ENCODE peak calls at places on chromosomes 2 and 18, in four cellular contexts. One of them, this sample, is unnamed.

GRCh38 chr2:25979006-25979405 is 3.3 kb downstream of the KIF3C start:
- DNase-seq in IMR-90: no peak
- DNase-seq in H1: no peak
- DNase-seq in hepatocyte: no peak
- DNase-seq in this sample: no peak

GRCh38 chr2:232203166-232203891 is 175.2 kb upstream of the ALPP start:
- DNase-seq in IMR-90: no peak
- DNase-seq in H1: no peak
- DNase-seq in hepatocyte: no peak
- DNase-seq in this sample: no peak

GRCh38 chr2:241680827-241681599 is 5.6 kb downstream of the DTYMK start:
- DNase-seq in IMR-90: peak; percentile 99
- DNase-seq in H1: no peak
- DNase-seq in hepatocyte: peak; percentile 61
- DNase-seq in this sample: peak; percentile 98

GRCh38 chr2:22221006-22221405 is 1097.2 kb downstream of the TDRD15 start:
- DNase-seq in IMR-90: peak; percentile 4
- DNase-seq in H1: no peak
- DNase-seq in hepatocyte: no peak
- DNase-seq in this sample: no peak

GRCh38 chr18:23503967-23504352 is 649 bp downstream of the RMC1 start:
- DNase-seq in IMR-90: no peak
- DNase-seq in H1: no peak
- DNase-seq in hepatocyte: no peak
- DNase-seq in this sample: no peak

GRCh38 chr2:58202409-58202808 is 38.7 kb downstream of the FANCL start:
- DNase-seq in IMR-90: no peak
- DNase-seq in H1: no peak
- DNase-seq in hepatocyte: no peak
- DNase-seq in this sample: no peak

GRCh38 chr18:75130591-75131274 is 78.2 kb downstream of the PTGR3 start:
- DNase-seq in IMR-90: peak; percentile 12
- DNase-seq in H1: peak; percentile 23
- DNase-seq in hepatocyte: no peak
- DNase-seq in this sample: no peak

GRCh38 chr2:181421131-181421458 is 36.1 kb upstream of the ITGA4 start:
- DNase-seq in IMR-90: no peak
- DNase-seq in H1: no peak
- DNase-seq in hepatocyte: no peak
- DNase-seq in this sample: no peak

GRCh38 chr2:234025475-234025874 is 25.0 kb upstream of the SPP2 start:
- DNase-seq in IMR-90: no peak
- DNase-seq in H1: no peak
- DNase-seq in hepatocyte: no peak
- DNase-seq in this sample: no peak

GRCh38 chr2:218125626-218126080 is at the start of gene CXCR2:
- DNase-seq in IMR-90: no peak
- DNase-seq in H1: no peak
- DNase-seq in hepatocyte: no peak
- DNase-seq in this sample: no peak

GRCh38 chr2:199405241-199405640 is 52.5 kb downstream of the SATB2 start:
- DNase-seq in IMR-90: peak; percentile 17
- DNase-seq in H1: no peak
- DNase-seq in hepatocyte: no peak
- DNase-seq in this sample: no peak

GRCh38 chr2:229475753-229476152 is 204.7 kb upstream of the PID1 start:
- DNase-seq in IMR-90: no peak
- DNase-seq in H1: no peak
- DNase-seq in hepatocyte: no peak
- DNase-seq in this sample: no peak

GRCh38 chr2:44934024-44934423 is 7.5 kb upstream of the SIX3 start:
- DNase-seq in IMR-90: no peak
- DNase-seq in H1: peak; percentile 73
- DNase-seq in hepatocyte: no peak
- DNase-seq in this sample: no peak

GRCh38 chr2:191439481-191439880 is 194.3 kb downstream of the MYO1B start:
- DNase-seq in IMR-90: no peak
- DNase-seq in H1: no peak
- DNase-seq in hepatocyte: no peak
- DNase-seq in this sample: no peak

GRCh38 chr2:191436368-191437055 is 191.3 kb downstream of the MYO1B start:
- DNase-seq in IMR-90: no peak
- DNase-seq in H1: no peak
- DNase-seq in hepatocyte: no peak
- DNase-seq in this sample: no peak

GRCh38 chr2:191443446-191443845 is 198.2 kb downstream of the MYO1B start:
- DNase-seq in IMR-90: no peak
- DNase-seq in H1: no peak
- DNase-seq in hepatocyte: no peak
- DNase-seq in this sample: no peak

GRCh38 chr2:191446910-191447309 is 201.7 kb downstream of the MYO1B start:
- DNase-seq in IMR-90: no peak
- DNase-seq in H1: no peak
- DNase-seq in hepatocyte: peak; percentile 10
- DNase-seq in this sample: no peak

GRCh38 chr2:191441761-191442160 is 196.6 kb downstream of the MYO1B start:
- DNase-seq in IMR-90: peak; percentile 27
- DNase-seq in H1: no peak
- DNase-seq in hepatocyte: peak; percentile 12
- DNase-seq in this sample: no peak
- H3K4me2 ChIP-seq in IMR-90: no peak overlapping the region
- H3K4me2 ChIP-seq in H1: no peak overlapping the region
- H3K4me2 ChIP-seq in hepatocyte: no peak overlapping the region
- H3K4me2 ChIP-seq in this sample: no peak overlapping the region

GRCh38 chr2:213723707-213724106 is 439.4 kb downstream of the SPAG16 start:
- DNase-seq in IMR-90: no peak
- DNase-seq in H1: no peak
- DNase-seq in hepatocyte: no peak
- DNase-seq in this sample: no peak

GRCh38 chr2:213722564-213722963 is 438.3 kb downstream of the SPAG16 start:
- DNase-seq in IMR-90: no peak
- DNase-seq in H1: no peak
- DNase-seq in hepatocyte: no peak
- DNase-seq in this sample: no peak

GRCh38 chr2:213726101-213726500 is 441.8 kb downstream of the SPAG16 start:
- DNase-seq in IMR-90: no peak
- DNase-seq in H1: no peak
- DNase-seq in hepatocyte: no peak
- DNase-seq in this sample: no peak

DNA sequence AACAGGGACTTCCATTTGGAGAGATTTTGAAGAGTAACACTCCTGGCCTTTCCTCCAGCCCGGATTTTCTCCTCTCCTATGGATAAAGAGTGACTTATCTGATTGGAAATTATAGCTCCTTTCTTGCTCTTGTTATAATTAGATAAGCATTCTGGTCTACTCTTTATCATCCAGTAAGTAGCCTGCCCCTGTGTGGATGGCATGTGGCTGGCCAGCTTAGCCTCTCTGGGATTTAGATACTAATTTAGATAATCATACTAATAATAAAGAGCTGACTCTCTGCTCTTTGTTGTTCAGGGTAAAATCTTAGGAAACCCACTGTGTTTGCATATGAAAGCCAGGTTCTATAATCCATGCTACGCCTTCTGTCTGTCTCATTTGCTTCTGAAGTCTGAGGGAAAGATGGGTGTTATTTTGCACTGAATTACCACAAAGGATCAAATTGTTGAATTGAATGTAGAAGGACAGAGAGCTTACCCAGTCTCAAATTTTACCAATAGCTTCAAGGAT is 438.8 kb downstream of the SPAG16 start:
- DNase-seq in IMR-90: no peak
- DNase-seq in H1: no peak
- DNase-seq in hepatocyte: no peak
- DNase-seq in this sample: no peak
- TF ChIP-seq CTCF in IMR-90: no peak
- TF ChIP-seq CTCF in H1: peak; percentile 20
- TF ChIP-seq CTCF in hepatocyte: no peak
- TF ChIP-seq CTCF in this sample: no peak

GRCh38 chr2:173880561-173880960 is 84.6 kb downstream of the SP3 start:
- DNase-seq in IMR-90: no peak
- DNase-seq in H1: no peak
- DNase-seq in hepatocyte: no peak
- DNase-seq in this sample: no peak

GRCh38 chr2:173886613-173887012 is 78.6 kb downstream of the SP3 start:
- DNase-seq in IMR-90: no peak
- DNase-seq in H1: no peak
- DNase-seq in hepatocyte: no peak
- DNase-seq in this sample: no peak

GRCh38 chr2:173881886-173882285 is 83.3 kb downstream of the SP3 start:
- DNase-seq in IMR-90: peak; percentile 3
- DNase-seq in H1: no peak
- DNase-seq in hepatocyte: no peak
- DNase-seq in this sample: peak; percentile 40

GRCh38 chr2:173881466-173881865 is 83.7 kb downstream of the SP3 start:
- DNase-seq in IMR-90: peak; percentile 7
- DNase-seq in H1: no peak
- DNase-seq in hepatocyte: peak; percentile 14
- DNase-seq in this sample: peak; percentile 7

DNA sequence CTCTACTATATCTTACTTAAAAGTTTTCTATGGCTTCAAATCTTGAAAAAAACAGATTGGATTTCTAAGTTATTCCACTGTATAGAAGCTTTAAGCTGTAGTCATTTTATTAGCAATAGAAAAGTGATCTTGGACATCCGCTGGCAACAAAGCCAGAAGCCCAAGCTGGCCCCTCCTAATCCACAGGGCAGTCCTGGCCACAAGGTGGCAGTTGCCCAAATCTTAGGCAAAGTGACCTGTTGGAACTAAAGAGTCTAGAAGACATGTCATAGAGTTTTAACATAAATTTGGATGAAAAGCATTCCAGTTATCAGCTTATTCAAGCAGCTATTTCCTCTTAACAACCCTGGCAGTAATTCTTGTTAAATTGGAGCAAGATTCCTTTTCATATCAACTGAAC is 80.8 kb downstream of the SP3 start:
- DNase-seq in IMR-90: peak; percentile 32
- DNase-seq in H1: no peak
- DNase-seq in hepatocyte: peak; percentile 29
- DNase-seq in this sample: peak; percentile 12
- H3K4me2 ChIP-seq in IMR-90: no peak overlapping the region
- H3K4me2 ChIP-seq in H1: no peak overlapping the region
- H3K4me2 ChIP-seq in hepatocyte: no peak overlapping the region
- H3K4me2 ChIP-seq in this sample: no peak overlapping the region

GRCh38 chr2:186554850-186555785 is 34.7 kb upstream of the ITGAV start:
- DNase-seq in IMR-90: peak; percentile 38
- DNase-seq in H1: no peak
- DNase-seq in hepatocyte: no peak
- DNase-seq in this sample: peak; percentile 65
- TF ChIP-seq CTCF in IMR-90: no peak
- TF ChIP-seq CTCF in H1: no peak
- TF ChIP-seq CTCF in hepatocyte: no peak
- TF ChIP-seq CTCF in this sample: no peak

GRCh38 chr2:231185886-231186285 is 12.5 kb upstream of the ARMC9 start:
- DNase-seq in IMR-90: no peak
- DNase-seq in H1: no peak
- DNase-seq in hepatocyte: no peak
- DNase-seq in this sample: no peak
- H3K4me2 ChIP-seq in IMR-90: no peak overlapping the region
- H3K4me2 ChIP-seq in H1: no peak overlapping the region
- H3K4me2 ChIP-seq in hepatocyte: no peak overlapping the region
- H3K4me2 ChIP-seq in this sample: no peak overlapping the region

GRCh38 chr2:100426384-100426720 is 8.9 kb upstream of the CHST10 start:
- DNase-seq in IMR-90: no peak
- DNase-seq in H1: no peak
- DNase-seq in hepatocyte: no peak
- DNase-seq in this sample: no peak
- TF ChIP-seq CTCF in IMR-90: no peak
- TF ChIP-seq CTCF in H1: no peak
- TF ChIP-seq CTCF in hepatocyte: no peak
- TF ChIP-seq CTCF in this sample: no peak

GRCh38 chr18:14174706-14175085 is 42.5 kb upstream of the ZNF519 start:
- DNase-seq in IMR-90: no peak
- DNase-seq in H1: no peak
- DNase-seq in hepatocyte: no peak
- DNase-seq in this sample: no peak

GRCh38 chr18:14179306-14179705 is 47.1 kb upstream of the ZNF519 start:
- DNase-seq in IMR-90: no peak
- DNase-seq in H1: no peak
- DNase-seq in hepatocyte: no peak
- DNase-seq in this sample: no peak
- H3K4me2 ChIP-seq in IMR-90: no peak overlapping the region
- H3K4me2 ChIP-seq in H1: no peak overlapping the region
- H3K4me2 ChIP-seq in hepatocyte: no peak overlapping the region
- H3K4me2 ChIP-seq in this sample: peak overlapping the region; percentile 75

GRCh38 chr2:126531029-126531428 is 124.9 kb upstream of the GYPC start:
- DNase-seq in IMR-90: no peak
- DNase-seq in H1: no peak
- DNase-seq in hepatocyte: no peak
- DNase-seq in this sample: no peak

GRCh38 chr2:126527836-126528490 is 128.0 kb upstream of the GYPC start:
- DNase-seq in IMR-90: peak; percentile 58
- DNase-seq in H1: peak; percentile 79
- DNase-seq in hepatocyte: peak; percentile 74
- DNase-seq in this sample: peak; percentile 1
- TF ChIP-seq CTCF in IMR-90: peak; percentile 62
- TF ChIP-seq CTCF in H1: peak; percentile 88
- TF ChIP-seq CTCF in hepatocyte: peak; percentile 54
- TF ChIP-seq CTCF in this sample: peak; percentile 31

This sample was measured in astrocyte.